ENCODE peak calls at places on chromosomes 16 and 17, in six cellular contexts. B is HepG2, F is HCT116, J is H1, E is SK-N-SH, U is K562. W is an unnamed sample.

GRCh38 chr16:87297918-87298631 is 19.1 kb downstream of the C16orf95 start:
- DNase-seq in B (peak), F (no peak), J (no peak), E (peak), U (peak), W (peak)

GRCh38 chr16:49127103-49127502 is 154.5 kb downstream of the CBLN1 start:
- DNase-seq in B (no peak), F (no peak), J (no peak), E (no peak), U (peak), W (peak)

GRCh38 chr16:81645303-81645702 is 133.8 kb upstream of the PLCG2 start:
- DNase-seq in B (no peak), F (no peak), J (no peak), E (peak), U (no peak), W (no peak)

GRCh38 chr16:74700206-74701040 is at the start of gene MLKL:
- DNase-seq in B (peak), F (peak), J (no peak), E (peak), U (peak), W (peak)

GRCh38 chr16:89921699-89922476 is 1.3 kb upstream of the TUBB3 start:
- DNase-seq in B (peak), F (peak), J (no peak), E (peak), U (peak), W (no peak)

GRCh38 chr17:81733507-81734404 is 21.7 kb downstream of the SLC25A10 start:
- DNase-seq in B (peak), F (peak), J (no peak), E (peak), U (peak), W (peak)

GRCh38 chr17:68048996-68049395 is 13.5 kb downstream of the KPNA2 start:
- DNase-seq in B (no peak), F (peak), J (no peak), E (peak), U (peak), W (peak)

GRCh38 chr16:22330326-22330725 is 33.1 kb downstream of the POLR3E start:
- DNase-seq in B (no peak), F (no peak), J (no peak), E (no peak), U (no peak), W (no peak)

DNA sequence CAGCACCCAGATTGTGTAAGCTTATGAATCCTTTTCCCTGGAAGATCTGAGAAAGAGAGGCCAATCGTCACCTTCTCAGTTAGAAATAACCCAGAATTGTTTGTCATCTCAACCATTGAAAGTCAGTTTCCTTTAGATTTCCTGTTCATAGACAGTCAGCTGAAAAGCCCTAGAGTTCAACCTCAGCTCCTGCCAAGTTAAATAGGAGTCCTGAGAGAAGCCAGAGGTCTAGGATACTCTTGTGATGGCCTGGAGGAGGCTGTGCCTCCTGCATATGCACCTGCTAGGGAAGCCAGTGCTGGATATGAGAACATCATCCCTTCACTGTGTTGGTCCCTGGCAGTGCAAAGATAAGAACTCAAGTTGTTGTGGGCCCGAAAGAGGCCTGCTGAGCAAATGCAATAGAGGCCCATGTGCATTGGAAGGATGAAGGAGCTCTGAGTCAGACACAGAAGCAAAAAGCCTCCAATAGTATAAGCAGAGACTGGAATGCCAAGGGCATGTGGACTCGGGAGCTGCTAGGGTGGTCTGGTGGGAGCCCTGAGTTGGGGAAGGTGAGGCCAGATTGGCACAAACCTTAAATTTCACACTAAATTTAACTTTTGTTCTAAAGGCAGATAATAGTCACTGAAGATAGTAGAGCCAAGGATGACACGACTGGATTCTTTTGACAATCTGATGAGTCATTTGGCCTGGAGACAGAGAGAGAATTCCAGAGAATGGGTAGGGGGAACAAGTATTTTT is 520.9 kb upstream of the CDH5 start:
- DNase-seq in B (no peak), F (no peak), J (no peak), E (no peak), U (no peak), W (no peak)
- TF ChIP-seq JUND in B (no peak), F (no peak), J (no peak), E (no peak), U (peak), W (no peak)

DNA sequence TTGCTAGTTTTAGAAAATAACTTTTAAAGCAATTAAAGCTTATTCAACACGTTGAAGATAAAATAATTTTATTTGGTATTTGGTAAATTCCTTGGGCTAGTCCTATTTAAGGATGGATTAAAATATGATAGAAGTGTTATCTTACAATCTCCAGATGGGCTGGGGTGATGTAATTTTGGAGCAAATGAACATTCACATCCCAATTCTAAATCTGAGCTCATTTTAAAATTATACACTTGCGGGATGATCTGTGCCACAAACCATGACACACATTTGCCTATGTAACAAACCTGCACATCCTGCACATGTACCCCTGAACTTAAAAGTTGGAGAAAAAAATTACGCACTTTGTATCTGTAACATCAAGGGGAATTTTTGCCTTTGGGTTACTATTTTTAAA is 31.5 kb downstream of the NLK start:
- DNase-seq in B (no peak), F (no peak), J (no peak), E (no peak), U (no peak), W (no peak)
- TF ChIP-seq JUND in B (no peak), F (no peak), J (no peak), E (no peak), U (no peak), W (no peak)

DNA sequence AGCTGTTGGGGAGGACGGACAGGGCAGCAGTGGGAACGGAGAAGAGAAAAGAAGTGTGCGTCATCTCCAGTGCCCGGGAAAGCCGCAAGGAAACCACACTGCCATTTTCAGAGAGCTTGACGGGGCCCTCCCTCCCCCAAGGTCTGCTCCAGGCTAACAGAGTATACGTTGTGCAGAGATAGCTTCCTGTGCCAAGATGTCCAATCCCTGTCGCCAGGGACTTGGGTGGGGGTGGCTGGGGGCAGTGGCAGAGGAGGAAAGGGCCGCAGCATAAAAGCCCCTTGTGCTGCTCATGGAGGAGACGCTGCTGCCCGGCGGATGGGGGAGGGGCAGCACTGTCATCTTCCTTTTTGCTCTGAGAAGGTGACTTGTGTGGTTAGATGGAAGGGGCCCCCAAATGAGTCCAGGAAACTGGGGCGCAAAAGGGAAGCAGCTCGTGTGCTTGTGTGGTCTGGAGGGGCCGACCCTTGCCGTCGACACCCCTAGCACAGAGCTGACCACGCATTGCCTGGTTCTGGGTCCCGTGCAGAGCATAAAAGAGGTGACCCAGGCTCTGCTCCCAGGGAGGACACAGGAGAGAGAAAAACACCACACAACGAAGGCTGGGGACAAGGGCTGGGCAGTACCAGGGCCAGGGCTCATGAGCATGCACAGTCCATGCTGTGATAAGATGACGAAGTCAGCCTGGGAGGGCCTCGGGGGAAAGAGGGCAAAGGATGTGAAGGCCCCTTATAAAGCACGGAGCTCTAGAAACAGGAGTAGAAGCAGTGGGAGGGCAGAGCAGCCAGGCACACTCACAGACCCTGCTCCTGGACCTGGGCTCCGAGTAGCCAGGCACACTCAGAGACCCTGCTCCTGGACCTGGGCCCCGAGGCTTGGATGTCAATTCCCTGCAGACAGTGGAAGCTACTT is 372.6 kb downstream of the SLC39A11 start:
- DNase-seq in B (no peak), F (no peak), J (no peak), E (no peak), U (no peak), W (no peak)
- TF ChIP-seq JUND in B (no peak), F (no peak), J (no peak), E (no peak), U (no peak), W (no peak)

DNA sequence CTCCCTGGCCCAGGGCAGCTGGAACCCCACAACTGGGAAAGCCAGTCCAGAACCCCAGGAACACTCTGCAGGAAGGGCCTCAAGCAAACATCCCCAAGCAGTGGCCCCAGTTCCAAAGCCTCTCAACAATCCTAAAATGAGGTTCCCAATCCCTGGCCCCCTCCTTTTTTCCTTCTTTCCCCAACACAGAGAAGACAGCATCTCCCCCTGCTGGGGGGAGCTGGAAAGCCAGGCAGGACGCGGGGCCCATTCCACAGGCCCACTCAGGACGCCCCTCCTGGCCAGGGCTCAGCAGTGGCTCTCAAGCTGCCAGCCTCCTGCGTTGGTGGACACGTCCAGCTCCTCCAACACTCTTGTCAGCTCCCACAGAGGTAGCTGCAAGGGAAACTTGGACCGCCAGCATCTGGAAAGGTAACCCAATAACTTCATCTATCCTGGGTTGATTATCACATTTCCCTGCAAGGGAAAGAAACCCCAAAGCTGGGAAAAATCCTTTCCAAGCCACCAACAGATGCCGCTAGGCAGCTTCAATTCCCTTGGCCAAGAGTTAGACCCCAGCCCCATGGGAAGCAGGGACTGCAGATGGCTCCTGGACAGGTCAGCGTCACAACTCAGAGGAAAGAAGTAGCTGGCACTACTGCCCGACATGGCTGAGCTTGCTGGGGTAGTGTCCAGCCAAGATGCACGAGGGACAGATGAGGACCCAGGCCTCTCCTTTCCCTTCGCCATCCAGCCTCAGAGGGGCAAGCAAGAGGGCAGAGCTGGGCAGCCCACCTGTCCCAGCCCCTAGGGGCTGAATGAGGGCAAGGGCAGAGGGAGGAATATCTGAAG is 7.6 kb downstream of the HDAC5 start:
- DNase-seq in B (no peak), F (no peak), J (no peak), E (peak), U (peak), W (peak)
- TF ChIP-seq JUND in B (no peak), F (no peak), J (no peak), E (no peak), U (no peak), W (no peak)

GRCh38 chr17:50176559-50177471 is 11.0 kb downstream of the SGCA start:
- DNase-seq in B (no peak), F (no peak), J (no peak), E (no peak), U (no peak), W (no peak)

GRCh38 chr17:50173335-50173941 is 7.6 kb downstream of the SGCA start:
- DNase-seq in B (no peak), F (no peak), J (no peak), E (peak), U (no peak), W (no peak)

GRCh38 chr17:50172130-50172529 is 6.3 kb downstream of the SGCA start:
- DNase-seq in B (peak), F (no peak), J (no peak), E (no peak), U (no peak), W (no peak)

GRCh38 chr17:50175035-50175788 is 9.4 kb downstream of the SGCA start:
- DNase-seq in B (no peak), F (no peak), J (no peak), E (no peak), U (no peak), W (no peak)

GRCh38 chr17:50174444-50174843 is 8.6 kb downstream of the SGCA start:
- DNase-seq in B (no peak), F (no peak), J (no peak), E (no peak), U (no peak), W (no peak)
- TF ChIP-seq JUND in B (no peak), F (no peak), J (no peak), E (no peak), U (no peak), W (no peak)

GRCh38 chr17:41692722-41693521 is 4.2 kb downstream of the EIF1 start:
- DNase-seq in B (no peak), F (no peak), J (no peak), E (no peak), U (no peak), W (peak)
- TF ChIP-seq JUND in B (no peak), F (no peak), J (no peak), E (peak), U (no peak), W (no peak)

GRCh38 chr17:65487990-65488389 is 73.5 kb downstream of the AXIN2 start:
- DNase-seq in B (no peak), F (no peak), J (no peak), E (no peak), U (no peak), W (no peak)

GRCh38 chr17:65489413-65490170 is 71.9 kb downstream of the AXIN2 start:
- DNase-seq in B (no peak), F (no peak), J (no peak), E (no peak), U (no peak), W (no peak)

GRCh38 chr17:65488665-65489064 is 72.8 kb downstream of the AXIN2 start:
- DNase-seq in B (no peak), F (no peak), J (no peak), E (no peak), U (no peak), W (no peak)

GRCh38 chr17:65485388-65486299 is 75.8 kb downstream of the AXIN2 start:
- DNase-seq in B (no peak), F (no peak), J (no peak), E (no peak), U (no peak), W (no peak)

DNA sequence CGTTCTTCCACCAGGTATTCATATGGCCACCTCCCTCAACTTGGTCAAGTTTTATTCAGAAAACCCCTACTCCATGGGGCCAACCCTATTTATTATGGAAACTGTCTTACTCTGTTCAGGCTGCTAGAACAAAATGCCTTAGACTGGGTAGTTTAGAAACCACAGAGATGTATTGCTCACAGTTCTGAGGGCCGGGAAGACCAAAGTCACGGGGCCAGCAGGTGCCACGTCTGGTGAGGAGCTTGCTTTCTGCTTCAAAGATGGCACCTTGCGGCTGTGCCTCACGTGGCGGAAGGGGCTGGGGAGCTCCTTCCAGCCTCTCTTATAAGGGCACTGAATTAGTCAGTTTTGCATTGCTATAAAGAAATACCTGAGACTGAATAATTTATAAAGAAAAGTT is 74.3 kb downstream of the AXIN2 start:
- DNase-seq in B (no peak), F (no peak), J (no peak), E (no peak), U (no peak), W (no peak)
- TF ChIP-seq JUND in B (no peak), F (no peak), J (no peak), E (no peak), U (no peak), W (no peak)

GRCh38 chr16:4272114-4272954 is 489 bp downstream of the TFAP4 start:
- DNase-seq in B (peak), F (no peak), J (no peak), E (peak), U (peak), W (peak)
- TF ChIP-seq JUND in B (no peak), F (no peak), J (no peak), E (no peak), U (no peak), W (no peak)